ENCODE peak calls at places on chromosomes 3 and 15, in eight cellular contexts. U is fibroblast of the aortic adventitia, L is RWPE1, N is activated T-cell treated with anti-CD3 and anti-CD28 coated beads for 1 hour, B is EH, S is mesendoderm, X is GM12865, D is fibroblast of mammary gland. F is an unnamed sample.

GRCh38 chr15:74906193-74906449 is 530 bp downstream of the FAM219B start:
- DNase-seq in U (peak), L (peak), N (no peak), B (peak), S (no peak), X (peak), D (no peak), F (peak)

GRCh38 chr3:118781879-118782278 is 252.8 kb downstream of the IGSF11 start:
- DNase-seq in U (no peak), L (no peak), N (no peak), B (no peak), S (no peak), X (no peak), D (no peak), F (no peak)

GRCh38 chr3:277873-278272 is 81.3 kb downstream of the CHL1 start:
- DNase-seq in U (no peak), L (no peak), N (no peak), B (no peak), S (no peak), X (peak), D (no peak), F (no peak)

GRCh38 chr15:89647191-89647851 is 7.9 kb downstream of the KIF7 start:
- DNase-seq in U (peak), L (peak), N (peak), B (peak), S (peak), X (peak), D (peak), F (peak)

GRCh38 chr3:179801263-179801662 is 148.4 kb downstream of the USP13 start:
- DNase-seq in U (peak), L (peak), N (no peak), B (peak), S (no peak), X (no peak), D (peak), F (no peak)

GRCh38 chr3:170632780-170633179 is 46.9 kb upstream of the SLC7A14 start:
- DNase-seq in U (no peak), L (no peak), N (no peak), B (peak), S (no peak), X (peak), D (peak), F (no peak)

GRCh38 chr3:6994081-6994668 is 133.3 kb downstream of the GRM7 start:
- DNase-seq in U (no peak), L (no peak), N (no peak), B (no peak), S (peak), X (peak), D (no peak), F (no peak)

GRCh38 chr3:185822221-185822956 is 2.5 kb downstream of the IGF2BP2 start:
- DNase-seq in U (peak), L (peak), N (no peak), B (peak), S (no peak), X (no peak), D (peak), F (no peak)

GRCh38 chr3:179450321-179450720 is 949 bp downstream of the GNB4 start:
- DNase-seq in U (peak), L (peak), N (no peak), B (peak), S (no peak), X (no peak), D (peak), F (no peak)

GRCh38 chr3:145735631-145736030 is 425.4 kb downstream of the PLOD2 start:
- DNase-seq in U (no peak), L (no peak), N (no peak), B (no peak), S (no peak), X (no peak), D (no peak), F (peak)

GRCh38 chr3:9279959-9280358 is 30.5 kb upstream of the SRGAP3 start:
- DNase-seq in U (peak), L (no peak), N (no peak), B (peak), S (peak), X (no peak), D (peak), F (peak)

GRCh38 chr3:190384241-190384863 is 3.6 kb upstream of the CLDN16 start:
- DNase-seq in U (peak), L (peak), N (no peak), B (peak), S (peak), X (peak), D (peak), F (peak)

GRCh38 chr3:119305271-119305670 is 11.1 kb downstream of the ARHGAP31 start:
- DNase-seq in U (peak), L (no peak), N (no peak), B (peak), S (no peak), X (no peak), D (peak), F (no peak)

GRCh38 chr15:29570931-29571727 is 251.1 kb downstream of the TJP1 start:
- DNase-seq in U (peak), L (peak), N (no peak), B (peak), S (peak), X (no peak), D (no peak), F (peak)

GRCh38 chr3:150074697-150075416 is 104.2 kb upstream of the PFN2 start:
- DNase-seq in U (no peak), L (no peak), N (no peak), B (no peak), S (no peak), X (peak), D (no peak), F (no peak)

GRCh38 chr3:25001041-25001591 is 426.9 kb upstream of the RARB start:
- DNase-seq in U (no peak), L (no peak), N (no peak), B (peak), S (peak), X (no peak), D (no peak), F (no peak)

GRCh38 chr3:183551930-183552329 is 3.6 kb downstream of the KLHL6 start:
- DNase-seq in U (no peak), L (no peak), N (no peak), B (no peak), S (no peak), X (peak), D (no peak), F (no peak)

GRCh38 chr3:40173291-40173710 is 136.2 kb upstream of the EIF1B start:
- DNase-seq in U (no peak), L (no peak), N (no peak), B (no peak), S (no peak), X (no peak), D (peak), F (no peak)

GRCh38 chr3:156533205-156533604 is 21.7 kb downstream of the SSR3 start:
- DNase-seq in U (no peak), L (no peak), N (no peak), B (peak), S (peak), X (no peak), D (peak), F (no peak)

GRCh38 chr15:81171286-81171685 is 25.4 kb upstream of the IL16 start:
- DNase-seq in U (no peak), L (no peak), N (no peak), B (no peak), S (no peak), X (no peak), D (no peak), F (no peak)

GRCh38 chr3:183764854-183765731 is 60.3 kb downstream of the MAP6D1 start:
- DNase-seq in U (peak), L (no peak), N (no peak), B (peak), S (peak), X (no peak), D (peak), F (peak)

GRCh38 chr15:79049416-79049815 is 41.2 kb downstream of the RASGRF1 start:
- DNase-seq in U (no peak), L (no peak), N (no peak), B (no peak), S (no peak), X (no peak), D (no peak), F (no peak)

GRCh38 chr3:188749010-188749617 is 422.7 kb upstream of the TPRG1 start:
- DNase-seq in U (no peak), L (no peak), N (peak), B (no peak), S (peak), X (peak), D (peak), F (peak)

GRCh38 chr3:29475305-29475825 is 194.5 kb downstream of the RBMS3 start:
- DNase-seq in U (no peak), L (no peak), N (no peak), B (no peak), S (no peak), X (no peak), D (no peak), F (peak)

GRCh38 chr15:35281515-35281914 is 196.4 kb upstream of the NANOGP8 start:
- DNase-seq in U (peak), L (peak), N (no peak), B (peak), S (no peak), X (no peak), D (peak), F (no peak)

GRCh38 chr3:50616003-50616769 is 765 bp upstream of the MAPKAPK3 start:
- DNase-seq in U (peak), L (peak), N (peak), B (peak), S (peak), X (peak), D (peak), F (peak)

GRCh38 chr15:93047621-93048425 is 41.2 kb downstream of the RGMA start:
- DNase-seq in U (no peak), L (no peak), N (no peak), B (no peak), S (no peak), X (no peak), D (no peak), F (no peak)

GRCh38 chr3:9808345-9809037 is 1.6 kb upstream of the TTLL3 start:
- DNase-seq in U (peak), L (no peak), N (peak), B (peak), S (peak), X (peak), D (peak), F (peak)

GRCh38 chr3:56654460-56654859 is 28.6 kb downstream of the TASOR start:
- DNase-seq in U (no peak), L (no peak), N (no peak), B (no peak), S (no peak), X (no peak), D (no peak), F (peak)

GRCh38 chr3:96294143-96294542 is 520.3 kb upstream of the EPHA6 start:
- DNase-seq in U (no peak), L (no peak), N (no peak), B (no peak), S (peak), X (no peak), D (no peak), F (no peak)

GRCh38 chr15:97815841-97816240 is 144.7 kb upstream of the ARRDC4 start:
- DNase-seq in U (no peak), L (no peak), N (no peak), B (no peak), S (no peak), X (no peak), D (no peak), F (no peak)

GRCh38 chr15:67458449-67458848 is 62.5 kb upstream of the C15orf61 start:
- DNase-seq in U (no peak), L (no peak), N (no peak), B (peak), S (no peak), X (no peak), D (no peak), F (peak)

GRCh38 chr3:59968510-59968909 is 918.7 kb upstream of the CFAP20DC start:
- DNase-seq in U (no peak), L (no peak), N (no peak), B (no peak), S (no peak), X (no peak), D (no peak), F (no peak)

GRCh38 chr3:56800373-56801150 is 1.2 kb downstream of the ARHGEF3 start:
- DNase-seq in U (no peak), L (peak), N (peak), B (no peak), S (no peak), X (peak), D (no peak), F (no peak)

GRCh38 chr3:48428088-48428862 is 1.6 kb downstream of the PLXNB1 start:
- DNase-seq in U (no peak), L (no peak), N (no peak), B (no peak), S (peak), X (no peak), D (no peak), F (peak)